ENCODE peak calls at places on chromosomes 1 and 21, in seven cellular contexts. Z is AG20443; J is activated effector memory CD4-positive, alpha-beta T cell treated with Interleukin-2 at 50 U/mL for 16 hours; W is AG08396; L is naive thymus-derived CD4-positive, alpha-beta T cell; Y is endodermal cell; Q is H7. M is an unnamed sample.

GRCh38 chr1:30378023-30378596 is 345.3 kb downstream of the MATN1 start:
- DNase-seq in L (no peak), W (no peak), Y (peak; percentile 32), Z (no peak), Q (no peak), J (no peak), M (no peak)

GRCh38 chr1:23343246-23344110 is 606 bp downstream of the HNRNPR start:
- DNase-seq in Q (peak; percentile 22), L (peak; percentile 5), Z (peak; percentile 29), J (peak; percentile 14), W (peak; percentile 46), Y (peak; percentile 70), M (no peak)

GRCh38 chr1:235011599-235012435 is 116.8 kb downstream of the TOMM20 start:
- DNase-seq in Q (no peak), L (peak; percentile 93), Y (peak; percentile 44), W (peak; percentile 91), Z (peak; percentile 96), J (peak; percentile 88), M (no peak)

GRCh38 chr21:20789696-20790095 is 208.5 kb upstream of the NCAM2 start:
- DNase-seq in W (no peak), Y (no peak), Q (no peak), L (no peak), J (no peak), Z (no peak), M (no peak)

GRCh38 chr21:29196021-29196663 is 65.7 kb downstream of the MAP3K7CL start:
- DNase-seq in J (peak; percentile 42), Z (peak; percentile 80), Y (no peak), W (peak; percentile 73), L (peak; percentile 44), Q (peak; percentile 40), M (no peak)

GRCh38 chr1:58545591-58546519 is 671 bp downstream of the OMA1 start:
- DNase-seq in W (peak; percentile 78), Y (peak; percentile 84), Q (peak; percentile 18), L (peak; percentile 85), Z (peak; percentile 84), J (peak; percentile 71), M (no peak)

GRCh38 chr21:34545079-34545884 is 33.3 kb upstream of the KCNE1 start:
- DNase-seq in Q (peak; percentile 23), W (peak; percentile 78), L (no peak), Z (peak; percentile 85), J (no peak), Y (peak; percentile 75), M (no peak)

GRCh38 chr21:34065015-34065414 is 8.4 kb upstream of the MRPS6 start:
- DNase-seq in Z (peak; percentile 41), W (peak; percentile 23), Y (no peak), J (no peak), L (no peak), Q (no peak), M (no peak)

GRCh38 chr21:33885158-33885514 is 30.5 kb downstream of the ATP5PO start:
- DNase-seq in Z (no peak), Y (no peak), Q (peak; percentile 63), J (no peak), L (no peak), W (no peak), M (no peak)

GRCh38 chr1:242523968-242524570 is 428 bp downstream of the PLD5 start:
- DNase-seq in Y (peak; percentile 91), Q (peak; percentile 94), Z (peak; percentile 73), J (no peak), W (peak; percentile 52), L (no peak), M (no peak)

GRCh38 chr1:220908757-220909156 is 29.5 kb downstream of the HLX start:
- DNase-seq in W (peak; percentile 35), J (no peak), Z (no peak), Q (no peak), Y (no peak), L (no peak), M (no peak)

GRCh38 chr1:29783501-29784275 is 547.4 kb downstream of the PTPRU start:
- DNase-seq in Q (no peak), Y (no peak), J (no peak), L (no peak), W (no peak), Z (no peak), M (no peak)

GRCh38 chr1:156162430-156163037 is 9.1 kb downstream of the SEMA4A start:
- DNase-seq in Z (no peak), J (no peak), L (no peak), W (no peak), Y (no peak), Q (no peak), M (no peak)

GRCh38 chr1:29500651-29501050 is 264.3 kb downstream of the PTPRU start:
- DNase-seq in Y (no peak), W (no peak), Z (no peak), Q (no peak), J (no peak), L (no peak), M (no peak)

GRCh38 chr1:158654079-158654478 is 32.4 kb downstream of the SPTA1 start:
- DNase-seq in W (no peak), Z (no peak), J (no peak), Q (no peak), Y (no peak), L (no peak), M (no peak)

GRCh38 chr1:116731439-116731838 is 22.8 kb upstream of the CD2 start:
- DNase-seq in Q (no peak), W (no peak), Y (no peak), Z (no peak), L (no peak), J (no peak), M (no peak)

GRCh38 chr21:36629061-36629460 is 69.9 kb upstream of the SIM2 start:
- DNase-seq in L (no peak), Y (no peak), W (no peak), Z (peak; percentile 36), J (no peak), Q (no peak), M (no peak)

GRCh38 chr1:37887986-37888700 is 28.8 kb upstream of the MTF1 start:
- DNase-seq in W (no peak), L (no peak), J (no peak), Q (no peak), Z (no peak), Y (no peak), M (no peak)

GRCh38 chr1:53590581-53591515 is 131.6 kb downstream of the DMRTB1 start:
- DNase-seq in Q (peak; percentile 59), W (no peak), Y (peak; percentile 51), J (no peak), Z (peak; percentile 71), L (no peak), M (no peak)

GRCh38 chr1:160779662-160780397 is 16.1 kb upstream of the LY9 start:
- DNase-seq in J (no peak), Q (peak; percentile 76), Z (no peak), L (peak; percentile 20), Y (peak; percentile 89), W (no peak), M (no peak)

GRCh38 chr1:79629414-79629813 is 622.9 kb upstream of the ADGRL4 start:
- DNase-seq in L (no peak), W (no peak), J (no peak), Q (no peak), Z (no peak), Y (no peak), M (no peak)

GRCh38 chr1:90925928-90926869 is 95.6 kb downstream of the ZNF644 start:
- DNase-seq in J (no peak), Y (peak; percentile 43), Z (peak; percentile 37), Q (no peak), W (peak; percentile 61), L (no peak), M (no peak)

GRCh38 chr1:22030473-22030872 is 22.0 kb upstream of the CDC42 start:
- DNase-seq in Y (no peak), Q (no peak), L (no peak), Z (no peak), W (no peak), J (no peak), M (no peak)

GRCh38 chr1:30982937-30983336 is 74.4 kb upstream of the SDC3 start:
- DNase-seq in Y (no peak), L (no peak), W (no peak), Z (no peak), J (no peak), Q (no peak), M (no peak)

GRCh38 chr1:34162852-34163766 is 1.9 kb downstream of the CSMD2 start:
- DNase-seq in J (no peak), W (peak; percentile 94), Y (peak; percentile 95), Z (peak; percentile 96), Q (peak; percentile 87), L (no peak), M (no peak)

GRCh38 chr1:54774820-54775498 is 10.6 kb upstream of the PARS2 start:
- DNase-seq in Z (no peak), W (peak; percentile 51), J (no peak), L (no peak), Y (peak; percentile 92), Q (peak; percentile 97), M (no peak)